ENCODE peak calls at places on chromosomes 3 and 15, in nine cellular contexts. C, P, G, X, L, E, I, J and W are unnamed samples.

GRCh38 chr3:185586644-185586964 is 509 bp downstream of the SENP2 start:
- DNase-seq in C (no peak), I (no peak), X (no peak), L (no peak), J (peak; percentile 31), E (no peak), G (no peak), P (peak; percentile 36), W (no peak)

GRCh38 chr15:59828262-59828661 is 139.1 kb upstream of the BNIP2 start:
- DNase-seq in I (no peak), X (no peak), G (no peak), E (no peak), L (no peak), C (peak; percentile 25), P (no peak), J (no peak), W (no peak)

GRCh38 chr15:78317145-78317836 is 17.9 kb upstream of the SKIC8 start:
- DNase-seq in G (no peak), E (peak; percentile 13), X (no peak), C (peak; percentile 29), I (no peak), J (no peak), P (no peak), L (no peak), W (peak; percentile 29)

GRCh38 chr15:101482526-101483371 is 6.8 kb downstream of the PCSK6 start:
- DNase-seq in E (no peak), G (no peak), J (no peak), I (no peak), X (no peak), C (peak; percentile 78), P (no peak), L (no peak), W (no peak)

GRCh38 chr15:62068071-62068786 is 1.5 kb downstream of the C2CD4A start:
- DNase-seq in X (peak; percentile 14), L (no peak), G (peak; percentile 60), I (peak; percentile 74), C (no peak), P (peak; percentile 25), E (peak; percentile 53), J (peak; percentile 36), W (peak; percentile 48)

GRCh38 chr3:119311191-119311925 is 17.2 kb downstream of the ARHGAP31 start:
- DNase-seq in X (no peak), G (peak; percentile 35), E (peak; percentile 65), J (peak; percentile 80), P (no peak), I (no peak), C (peak; percentile 85), L (no peak), W (peak; percentile 92)

GRCh38 chr3:59127071-59127470 is 77.2 kb upstream of the CFAP20DC start:
- DNase-seq in L (no peak), J (peak; percentile 78), E (peak; percentile 40), P (no peak), I (no peak), C (peak; percentile 56), G (no peak), X (no peak), W (peak; percentile 60)

GRCh38 chr3:34016925-34017592 is 218.6 kb downstream of the PDCD6IP start:
- DNase-seq in X (no peak), I (no peak), C (peak; percentile 85), J (peak; percentile 57), P (no peak), L (no peak), G (no peak), E (no peak), W (no peak)

GRCh38 chr15:54792526-54792925 is 404.2 kb downstream of the RSL24D1 start:
- DNase-seq in I (no peak), P (no peak), G (no peak), L (no peak), J (no peak), X (no peak), C (no peak), E (no peak), W (no peak)

GRCh38 chr3:25354071-25354470 is 74.0 kb upstream of the RARB start:
- DNase-seq in G (no peak), X (no peak), L (no peak), J (peak; percentile 27), C (no peak), E (peak; percentile 8), I (no peak), P (no peak), W (no peak)

DNA sequence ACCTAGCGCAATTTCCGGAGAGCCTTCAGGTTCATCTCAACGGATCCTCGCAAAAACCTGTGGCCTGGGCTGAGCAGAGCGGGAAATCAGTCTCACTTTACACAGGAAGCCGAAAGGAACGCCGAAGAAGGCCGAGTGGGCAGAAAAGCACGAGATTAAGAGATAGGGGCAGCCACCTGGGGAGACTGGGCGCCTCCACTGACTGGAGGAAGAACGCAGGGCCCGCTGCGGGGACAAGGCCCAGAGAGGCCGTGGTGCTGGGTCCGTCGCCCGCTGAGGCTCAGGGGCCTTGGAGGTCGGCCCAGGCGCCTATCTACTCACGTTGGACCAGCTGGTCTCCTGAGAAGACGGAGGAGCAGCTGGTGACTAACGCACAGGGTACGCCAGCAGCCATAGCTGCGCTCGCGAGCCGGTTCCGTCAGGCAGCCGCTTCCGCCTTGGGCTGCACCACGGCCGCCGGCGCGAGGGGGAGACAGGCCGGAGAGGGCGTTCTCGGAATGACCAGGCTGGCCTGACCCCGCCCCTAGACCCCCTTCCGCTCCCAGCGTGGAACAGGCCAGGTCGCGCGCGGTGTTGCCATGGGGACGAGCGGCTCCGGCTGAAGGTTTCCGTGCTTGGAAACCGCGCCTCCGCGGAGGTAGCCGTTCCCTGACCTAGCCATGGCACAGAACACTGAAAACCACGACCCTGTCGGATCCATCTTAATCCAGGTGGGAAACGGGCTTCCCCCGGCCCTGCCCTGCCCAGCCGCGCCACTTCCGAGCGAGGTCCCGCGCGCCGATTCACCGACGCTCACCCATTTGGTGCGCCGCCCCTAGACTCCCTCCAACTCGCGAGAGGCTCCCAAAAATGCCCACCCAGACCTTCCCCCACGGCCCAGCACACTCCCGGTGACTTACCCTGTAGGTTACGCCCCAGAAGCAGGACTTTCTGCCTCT is at the start of the genes AAGAB and IQCH:
- DNase-seq in E (peak; percentile 98), G (peak; percentile 98), P (peak; percentile 88), X (peak; percentile 95), C (peak; percentile 92), J (peak; percentile 98), I (peak; percentile 99), L (peak; percentile 91), W (peak; percentile 99)
- TF ChIP-seq CTCF in E (no peak), G (no peak), P (no peak), X (peak; percentile 34), C (no peak), J (no peak), I (no peak), L (no peak), W (no peak)

DNA sequence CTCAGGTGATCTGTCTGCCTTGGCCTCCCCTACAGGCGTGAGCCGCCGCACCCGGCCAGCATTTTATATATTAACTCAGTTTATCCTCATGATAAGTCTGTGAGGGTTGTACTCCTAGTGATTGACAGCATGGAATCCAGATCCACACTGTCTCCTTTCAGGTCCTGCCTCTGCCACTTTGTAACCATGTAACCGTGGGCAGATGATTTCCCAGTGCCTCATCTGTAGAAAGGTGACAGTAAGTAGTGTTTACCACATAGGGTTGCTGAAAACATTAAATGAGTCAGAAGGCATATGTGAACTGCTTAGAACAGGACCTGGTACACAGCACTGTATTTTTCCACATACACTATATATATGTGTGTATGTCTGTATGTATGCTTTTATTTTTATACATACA is 2.4 kb downstream of the FYTTD1 start:
- DNase-seq in X (no peak), G (no peak), I (no peak), E (no peak), L (no peak), J (no peak), P (no peak), C (no peak), W (no peak)
- H3K4me3 ChIP-seq in X (no peak overlapping the region), G (no peak overlapping the region), I (no peak overlapping the region), E (no peak overlapping the region), L (peak overlapping the region; percentile 93), J (peak overlapping the region; percentile 84), P (no peak overlapping the region), C (no peak overlapping the region), W (no peak overlapping the region)

GRCh38 chr3:49134471-49135265 is 1.8 kb upstream of the LAMB2 start:
- DNase-seq in C (no peak), J (no peak), X (no peak), E (no peak), I (no peak), P (peak; percentile 53), G (no peak), L (no peak), W (no peak)
- TF ChIP-seq CTCF in C (no peak), J (no peak), X (no peak), E (no peak), I (no peak), P (peak; percentile 51), G (no peak), L (no peak), W (no peak)

GRCh38 chr3:84125201-84125721 is 833.5 kb upstream of the CADM2 start:
- DNase-seq in P (no peak), X (no peak), L (no peak), G (no peak), E (no peak), I (peak; percentile 41), C (no peak), J (no peak), W (no peak)
- H3K4me3 ChIP-seq in P (no peak overlapping the region), X (no peak overlapping the region), L (no peak overlapping the region), G (no peak overlapping the region), E (no peak overlapping the region), I (no peak overlapping the region), C (no peak overlapping the region), J (no peak overlapping the region), W (no peak overlapping the region)

GRCh38 chr3:196948442-196949365 is 6.4 kb upstream of the NCBP2 start:
- DNase-seq in X (no peak), E (peak; percentile 15), G (no peak), P (peak; percentile 63), J (peak; percentile 9), C (no peak), I (no peak), L (no peak), W (no peak)
- TF ChIP-seq CTCF in X (no peak), E (no peak), G (no peak), P (peak; percentile 91), J (peak; percentile 19), C (peak; percentile 27), I (no peak), L (no peak), W (no peak)

GRCh38 chr3:69803871-69804270 is 64.6 kb downstream of the MITF start:
- DNase-seq in J (no peak), P (no peak), C (no peak), I (no peak), G (peak; percentile 32), E (no peak), X (no peak), L (no peak), W (no peak)
- H3K4me3 ChIP-seq in J (no peak overlapping the region), P (no peak overlapping the region), C (no peak overlapping the region), I (no peak overlapping the region), G (no peak overlapping the region), E (no peak overlapping the region), X (no peak overlapping the region), L (no peak overlapping the region), W (no peak overlapping the region)